ENCODE peak calls at places on chromosome 19, in six cellular contexts. J is HEK293T, S is activated T-cell treated with anti-CD3 and anti-CD28 coated beads for 1 hour, T is NCI-H1436, A is AG10803, P is nucleus accumbens. R is an unnamed sample.

GRCh38 chr19:46032597-46033025 is 8.2 kb downstream of the IGFL4 start:
- DNase-seq in T (no peak), A (no peak), J (no peak), P (no peak), S (no peak), R (no peak)

GRCh38 chr19:48090281-48090802 is 20.3 kb downstream of the PLA2G4C start:
- DNase-seq in A (peak), S (no peak), T (no peak), J (no peak), P (no peak), R (no peak)

GRCh38 chr19:732325-733069 is 18.4 kb upstream of the MISP start:
- DNase-seq in P (no peak), T (no peak), J (no peak), A (no peak), S (no peak), R (no peak)

GRCh38 chr19:16398530-16399241 is 73.1 kb downstream of the EPS15L1 start:
- DNase-seq in A (no peak), S (no peak), T (no peak), P (no peak), J (no peak), R (no peak)

GRCh38 chr19:33175886-33176669 is 18.1 kb upstream of the LRP3 start:
- DNase-seq in T (no peak), P (no peak), A (peak), J (no peak), S (no peak), R (peak)

GRCh38 chr19:54002495-54003315 is 11.3 kb downstream of the CACNG6 start:
- DNase-seq in J (no peak), T (no peak), S (no peak), A (no peak), P (no peak), R (no peak)

GRCh38 chr19:35309481-35310279 is 17.7 kb downstream of the MAG start:
- DNase-seq in T (no peak), A (no peak), P (no peak), J (no peak), S (no peak), R (no peak)

GRCh38 chr19:39009001-39009400 is 23.3 kb downstream of the FBXO27 start:
- DNase-seq in A (no peak), S (no peak), T (no peak), J (no peak), P (no peak), R (no peak)

GRCh38 chr19:55325172-55325571 is at the start of gene TMEM150B:
- DNase-seq in A (no peak), J (no peak), T (no peak), S (no peak), P (no peak), R (no peak)

GRCh38 chr19:50537306-50537685 is 23.6 kb upstream of the ASPDH start:
- DNase-seq in S (no peak), P (no peak), A (no peak), J (no peak), T (no peak), R (no peak)

GRCh38 chr19:23943411-23943810 is 28.7 kb downstream of the ZNF726 start:
- DNase-seq in S (no peak), T (no peak), J (no peak), A (no peak), P (no peak), R (no peak)

GRCh38 chr19:47618771-47619170 is 9.8 kb downstream of the BICRA start:
- DNase-seq in T (no peak), S (no peak), P (no peak), J (no peak), A (peak), R (no peak)

GRCh38 chr19:13428352-13428751 is 77.9 kb downstream of the CACNA1A start:
- DNase-seq in T (no peak), S (no peak), P (no peak), J (peak), A (peak), R (peak)

GRCh38 chr19:36436531-36436930 is 18.1 kb upstream of the ZFP82 start:
- DNase-seq in J (no peak), S (no peak), A (no peak), P (no peak), T (no peak), R (no peak)

GRCh38 chr19:49434907-49435577 is 6.3 kb downstream of the SLC17A7 start:
- DNase-seq in J (no peak), T (no peak), A (no peak), P (no peak), S (no peak), R (no peak)

GRCh38 chr19:45402469-45403070 is 2.3 kb downstream of the PPP1R13L start:
- DNase-seq in T (no peak), S (no peak), A (peak), P (no peak), J (peak), R (no peak)

GRCh38 chr19:41226053-41226873 is 7.2 kb downstream of the AXL start:
- DNase-seq in S (peak), A (peak), J (peak), T (no peak), P (peak), R (peak)